ENCODE peak calls at places on chromosomes 12 and 14, in eight cellular contexts. One of them, this sample, is unnamed.

GRCh38 chr12:124778411-124778810 is 85.3 kb downstream of the SCARB1 start:
- DNase-seq in Peyer's patch: no peak
- DNase-seq in GM13976: no peak
- DNase-seq in colonic mucosa: no peak
- DNase-seq in fibroblast of the aortic adventitia: no peak
- DNase-seq in fibroblast of the conjunctiva: no peak
- DNase-seq in NCI-H1092: no peak
- DNase-seq in H7: peak; percentile 48
- DNase-seq in this sample: no peak

GRCh38 chr12:107225626-107226025 is 132.3 kb upstream of the CRY1 start:
- DNase-seq in Peyer's patch: no peak
- DNase-seq in GM13976: no peak
- DNase-seq in colonic mucosa: no peak
- DNase-seq in fibroblast of the aortic adventitia: peak; percentile 44
- DNase-seq in fibroblast of the conjunctiva: no peak
- DNase-seq in NCI-H1092: no peak
- DNase-seq in H7: peak; percentile 31
- DNase-seq in this sample: no peak

GRCh38 chr14:85471156-85471555 is 58.8 kb upstream of the FLRT2 start:
- DNase-seq in Peyer's patch: no peak
- DNase-seq in GM13976: no peak
- DNase-seq in colonic mucosa: no peak
- DNase-seq in fibroblast of the aortic adventitia: peak; percentile 87
- DNase-seq in fibroblast of the conjunctiva: no peak
- DNase-seq in NCI-H1092: no peak
- DNase-seq in H7: no peak
- DNase-seq in this sample: no peak

GRCh38 chr12:40331886-40332285 is 107.1 kb downstream of the LRRK2 start:
- DNase-seq in Peyer's patch: no peak
- DNase-seq in GM13976: no peak
- DNase-seq in colonic mucosa: no peak
- DNase-seq in fibroblast of the aortic adventitia: no peak
- DNase-seq in fibroblast of the conjunctiva: no peak
- DNase-seq in NCI-H1092: no peak
- DNase-seq in H7: no peak
- DNase-seq in this sample: no peak

GRCh38 chr14:38481939-38482678 is 226.2 kb upstream of the CLEC14A start:
- DNase-seq in Peyer's patch: no peak
- DNase-seq in GM13976: no peak
- DNase-seq in colonic mucosa: no peak
- DNase-seq in fibroblast of the aortic adventitia: peak; percentile 18
- DNase-seq in fibroblast of the conjunctiva: no peak
- DNase-seq in NCI-H1092: peak; percentile 76
- DNase-seq in H7: no peak
- DNase-seq in this sample: no peak

GRCh38 chr14:43359317-43359716 is 1147.8 kb downstream of the FSCB start:
- DNase-seq in Peyer's patch: no peak
- DNase-seq in GM13976: no peak
- DNase-seq in colonic mucosa: no peak
- DNase-seq in fibroblast of the aortic adventitia: no peak
- DNase-seq in fibroblast of the conjunctiva: no peak
- DNase-seq in NCI-H1092: no peak
- DNase-seq in H7: no peak
- DNase-seq in this sample: no peak

GRCh38 chr14:91409991-91410401 is 7.6 kb downstream of the CCDC88C start:
- DNase-seq in Peyer's patch: peak; percentile 44
- DNase-seq in GM13976: no peak
- DNase-seq in colonic mucosa: no peak
- DNase-seq in fibroblast of the aortic adventitia: no peak
- DNase-seq in fibroblast of the conjunctiva: no peak
- DNase-seq in NCI-H1092: no peak
- DNase-seq in H7: no peak
- DNase-seq in this sample: no peak

GRCh38 chr14:76262591-76262990 is 110.9 kb downstream of the GPATCH2L start:
- DNase-seq in Peyer's patch: no peak
- DNase-seq in GM13976: no peak
- DNase-seq in colonic mucosa: no peak
- DNase-seq in fibroblast of the aortic adventitia: no peak
- DNase-seq in fibroblast of the conjunctiva: no peak
- DNase-seq in NCI-H1092: no peak
- DNase-seq in H7: no peak
- DNase-seq in this sample: no peak

GRCh38 chr14:96016761-96017160 is 22.4 kb upstream of the C14orf132 start:
- DNase-seq in Peyer's patch: no peak
- DNase-seq in GM13976: no peak
- DNase-seq in colonic mucosa: no peak
- DNase-seq in fibroblast of the aortic adventitia: no peak
- DNase-seq in fibroblast of the conjunctiva: no peak
- DNase-seq in NCI-H1092: peak; percentile 63
- DNase-seq in H7: no peak
- DNase-seq in this sample: no peak

GRCh38 chr12:53045646-53046045 is 4.2 kb upstream of the TNS2 start:
- DNase-seq in Peyer's patch: peak; percentile 48
- DNase-seq in GM13976: no peak
- DNase-seq in colonic mucosa: peak; percentile 30
- DNase-seq in fibroblast of the aortic adventitia: peak; percentile 72
- DNase-seq in fibroblast of the conjunctiva: no peak
- DNase-seq in NCI-H1092: no peak
- DNase-seq in H7: peak; percentile 36
- DNase-seq in this sample: no peak

GRCh38 chr12:49389092-49389703 is 21.9 kb downstream of the SPATS2 start:
- DNase-seq in Peyer's patch: peak; percentile 72
- DNase-seq in GM13976: no peak
- DNase-seq in colonic mucosa: peak; percentile 22
- DNase-seq in fibroblast of the aortic adventitia: no peak
- DNase-seq in fibroblast of the conjunctiva: no peak
- DNase-seq in NCI-H1092: no peak
- DNase-seq in H7: peak; percentile 78
- DNase-seq in this sample: no peak

GRCh38 chr12:21451529-21451928 is 14.1 kb downstream of the PYROXD1 start:
- DNase-seq in Peyer's patch: no peak
- DNase-seq in GM13976: no peak
- DNase-seq in colonic mucosa: no peak
- DNase-seq in fibroblast of the aortic adventitia: peak; percentile 9
- DNase-seq in fibroblast of the conjunctiva: no peak
- DNase-seq in NCI-H1092: no peak
- DNase-seq in H7: peak; percentile 40
- DNase-seq in this sample: no peak

GRCh38 chr12:31991146-31991545 is 31.9 kb downstream of the RESF1 start:
- DNase-seq in Peyer's patch: no peak
- DNase-seq in GM13976: no peak
- DNase-seq in colonic mucosa: no peak
- DNase-seq in fibroblast of the aortic adventitia: no peak
- DNase-seq in fibroblast of the conjunctiva: no peak
- DNase-seq in NCI-H1092: no peak
- DNase-seq in H7: no peak
- DNase-seq in this sample: no peak

GRCh38 chr14:104244221-104245011 is 106.0 kb downstream of the KIF26A start:
- DNase-seq in Peyer's patch: peak; percentile 19
- DNase-seq in GM13976: no peak
- DNase-seq in colonic mucosa: no peak
- DNase-seq in fibroblast of the aortic adventitia: no peak
- DNase-seq in fibroblast of the conjunctiva: no peak
- DNase-seq in NCI-H1092: no peak
- DNase-seq in H7: peak; percentile 26
- DNase-seq in this sample: no peak

GRCh38 chr14:91501951-91502930 is 7.9 kb downstream of the PPP4R3A start:
- DNase-seq in Peyer's patch: no peak
- DNase-seq in GM13976: no peak
- DNase-seq in colonic mucosa: no peak
- DNase-seq in fibroblast of the aortic adventitia: no peak
- DNase-seq in fibroblast of the conjunctiva: no peak
- DNase-seq in NCI-H1092: no peak
- DNase-seq in H7: no peak
- DNase-seq in this sample: no peak